ENCODE peak calls at places on chromosomes 3 and 15, in ten cellular contexts. J is heart right ventricle; Q is activated CD4-positive, alpha-beta T cell treated with anti-CD3 and anti-CD28 coated beads for 1 hour; T is substantia nigra; M is ureter; X is activated T-cell treated with anti-CD3 and anti-CD28 coated beads for 1 hour; G is activated naive CD4-positive, alpha-beta T cell; Z is T-helper 1 cell; S is activated naive CD8-positive, alpha-beta T cell treated with anti-CD3 and anti-CD28 coated beads, Interleukin-2, amount 50 U/mL, for 24 hours; P is GM23248. N is an unnamed sample.
A peak's percentile ranks its signal among the peaks of the same experiment; 100 is the strongest.

GRCh38 chr3:52532838-52533622 is 627 bp downstream of the NT5DC2 start:
- DNase-seq in M (peak; percentile 59), T (no peak), Z (no peak), J (no peak), Q (no peak), S (peak; percentile 35), P (peak; percentile 54), G (no peak), X (no peak), N (no peak)

GRCh38 chr3:162491957-162492356 is 995.3 kb downstream of the OTOL1 start:
- DNase-seq in M (no peak), P (peak; percentile 31), G (no peak), J (no peak), Q (no peak), Z (no peak), S (no peak), X (no peak), T (no peak), N (no peak)

GRCh38 chr3:123424321-123424998 is 24.4 kb downstream of the ADCY5 start:
- DNase-seq in M (no peak), G (no peak), Z (no peak), T (no peak), S (no peak), P (no peak), X (no peak), Q (no peak), J (peak; percentile 39), N (no peak)

GRCh38 chr3:94285874-94286273 is 223.0 kb downstream of the NSUN3 start:
- DNase-seq in P (peak; percentile 33), Q (no peak), J (no peak), G (no peak), M (no peak), T (no peak), S (no peak), Z (no peak), X (no peak), N (no peak)

GRCh38 chr3:62318752-62319569 is 54.4 kb downstream of the FEZF2 start:
- DNase-seq in M (peak; percentile 87), P (peak; percentile 98), T (peak; percentile 55), S (peak; percentile 69), Z (peak; percentile 43), G (peak; percentile 3), X (peak; percentile 55), J (peak; percentile 85), Q (peak; percentile 57), N (peak; percentile 58)

GRCh38 chr3:134197681-134198261 is 52.9 kb downstream of the RYK start:
- DNase-seq in S (no peak), G (no peak), Z (no peak), M (no peak), X (no peak), Q (no peak), P (peak; percentile 83), J (peak; percentile 35), T (no peak), N (no peak)

GRCh38 chr3:171028025-171028778 is 1.7 kb upstream of the SLC2A2 start:
- DNase-seq in Q (no peak), J (peak; percentile 63), S (peak; percentile 69), G (no peak), X (no peak), P (peak; percentile 90), Z (no peak), M (peak; percentile 53), T (peak; percentile 2), N (no peak)

GRCh38 chr15:31552482-31553099 is 226.0 kb downstream of the KLF13 start:
- DNase-seq in Q (no peak), X (no peak), J (no peak), T (no peak), P (peak; percentile 21), S (no peak), M (no peak), G (no peak), Z (no peak), N (no peak)

GRCh38 chr3:148922467-148922866 is 57.4 kb downstream of the CPA3 start:
- DNase-seq in Z (no peak), M (no peak), Q (no peak), P (no peak), G (no peak), T (no peak), J (no peak), S (no peak), X (no peak), N (no peak)

GRCh38 chr15:53033709-53034108 is 243.6 kb upstream of the ONECUT1 start:
- DNase-seq in S (no peak), J (no peak), G (no peak), T (no peak), P (no peak), Z (no peak), X (no peak), M (no peak), Q (no peak), N (no peak)

GRCh38 chr3:71600646-71601288 is 17.2 kb upstream of the FOXP1 start:
- DNase-seq in X (no peak), M (no peak), P (peak; percentile 55), Z (no peak), G (no peak), Q (no peak), T (no peak), S (no peak), J (no peak), N (no peak)

GRCh38 chr3:60304103-60304502 is 947.1 kb downstream of the FHIT start:
- DNase-seq in X (no peak), J (no peak), T (no peak), G (no peak), Z (no peak), S (no peak), P (peak; percentile 39), M (no peak), Q (no peak), N (no peak)

GRCh38 chr3:197376020-197376419 is 77.6 kb upstream of the DLG1 start:
- DNase-seq in G (no peak), T (no peak), P (no peak), M (peak; percentile 74), Q (no peak), S (no peak), J (no peak), X (no peak), Z (no peak), N (no peak)

GRCh38 chr3:155995525-155996370 is 124.6 kb upstream of the KCNAB1 start:
- DNase-seq in J (no peak), S (no peak), G (no peak), T (no peak), M (no peak), Z (no peak), P (peak; percentile 66), Q (no peak), X (no peak), N (no peak)

GRCh38 chr3:149368850-149369497 is 8.5 kb downstream of the TM4SF1 start:
- DNase-seq in Q (no peak), T (no peak), G (no peak), J (no peak), M (no peak), Z (no peak), S (no peak), X (no peak), P (no peak), N (no peak)

GRCh38 chr3:24550588-24550987 is 55.9 kb upstream of the THRB start:
- DNase-seq in J (no peak), M (no peak), T (no peak), S (no peak), G (no peak), Q (no peak), Z (no peak), X (no peak), P (peak; percentile 57), N (no peak)

GRCh38 chr15:58498821-58499580 is 67.2 kb downstream of the LIPC start:
- DNase-seq in G (no peak), Z (no peak), T (no peak), J (no peak), S (no peak), Q (no peak), P (peak; percentile 97), X (no peak), M (no peak), N (no peak)

GRCh38 chr3:82633319-82633718 is 871.9 kb upstream of the GBE1 start:
- DNase-seq in S (no peak), Z (no peak), Q (no peak), J (no peak), G (no peak), M (no peak), X (no peak), P (no peak), T (no peak), N (no peak)

GRCh38 chr3:172065967-172066762 is 26.8 kb downstream of the FNDC3B start:
- DNase-seq in X (no peak), T (no peak), G (no peak), S (no peak), Q (no peak), M (no peak), P (peak; percentile 75), J (no peak), Z (no peak), N (no peak)

GRCh38 chr3:43862992-43863805 is 172.5 kb downstream of the ABHD5 start:
- DNase-seq in T (no peak), G (no peak), Z (no peak), P (no peak), M (no peak), Q (no peak), X (no peak), J (no peak), S (no peak), N (no peak)

GRCh38 chr15:98999233-98999632 is 8.4 kb downstream of the PGPEP1L start:
- DNase-seq in Q (no peak), Z (no peak), J (no peak), P (no peak), X (no peak), T (no peak), S (no peak), M (no peak), G (no peak), N (no peak)

GRCh38 chr3:39110041-39110639 is 2.7 kb downstream of the TTC21A start:
- DNase-seq in S (no peak), J (no peak), Q (no peak), M (no peak), T (no peak), Z (no peak), X (no peak), P (peak; percentile 28), G (no peak), N (no peak)

GRCh38 chr3:9778102-9778501 is 8.4 kb upstream of the CAMK1 start:
- DNase-seq in G (no peak), X (no peak), P (peak; percentile 95), T (no peak), J (no peak), Q (no peak), M (no peak), S (peak; percentile 68), Z (no peak), N (no peak)

GRCh38 chr15:52783191-52783829 is 6.8 kb downstream of the ONECUT1 start:
- DNase-seq in P (no peak), J (no peak), Q (no peak), S (no peak), T (no peak), M (no peak), Z (no peak), X (no peak), G (no peak), N (no peak)

GRCh38 chr15:23387791-23388190 is 33.2 kb downstream of the GOLGA8S start:
- DNase-seq in Z (no peak), J (no peak), T (no peak), M (no peak), G (no peak), X (no peak), Q (no peak), S (no peak), P (no peak), N (no peak)

GRCh38 chr3:57755368-57756021 is 614 bp upstream of the SLMAP start:
- DNase-seq in P (peak; percentile 78), M (peak; percentile 56), G (no peak), Z (peak; percentile 22), T (peak; percentile 27), S (peak; percentile 48), J (no peak), X (peak; percentile 24), Q (no peak), N (peak; percentile 62)

GRCh38 chr15:29612701-29613100 is 209.6 kb downstream of the TJP1 start:
- DNase-seq in Q (no peak), J (no peak), M (no peak), G (no peak), T (no peak), X (no peak), P (peak; percentile 50), Z (no peak), S (no peak), N (no peak)

GRCh38 chr3:192494176-192494575 is 233.2 kb downstream of the FGF12 start:
- DNase-seq in T (no peak), S (no peak), G (no peak), Q (no peak), Z (no peak), M (no peak), J (peak; percentile 27), X (no peak), P (no peak), N (no peak)

N was measured in prostate gland.